ENCODE peak calls at places on chromosomes 12 and 14, in eight cellular contexts. H, V, Z, F, I, P, A and G are unnamed samples.

GRCh38 chr12:11717533-11717961 is 68.1 kb downstream of the ETV6 start:
- DNase-seq in A (no peak), P (no peak), I (no peak), Z (no peak), V (no peak), F (no peak), H (no peak), G (no peak)

GRCh38 chr14:56812364-56813103 is 2.3 kb upstream of the OTX2 start:
- DNase-seq in F (no peak), I (no peak), V (no peak), Z (no peak), H (no peak), A (no peak), P (no peak), G (no peak)

GRCh38 chr14:22536853-22537338 is 52.1 kb downstream of the DAD1 start:
- DNase-seq in H (no peak), I (peak; percentile 82), Z (peak; percentile 77), A (no peak), P (peak; percentile 71), V (peak; percentile 76), F (no peak), G (peak; percentile 91)

GRCh38 chr12:104056419-104056972 is 6.5 kb upstream of the GLT8D2 start:
- DNase-seq in Z (no peak), V (no peak), P (no peak), F (no peak), I (no peak), H (no peak), A (no peak), G (no peak)

GRCh38 chr12:15650399-15651128 is 138.6 kb downstream of the EPS8 start:
- DNase-seq in P (no peak), I (no peak), V (no peak), H (no peak), A (no peak), Z (no peak), F (no peak), G (no peak)

GRCh38 chr14:75139185-75139584 is 12.3 kb upstream of the NEK9 start:
- DNase-seq in H (no peak), Z (no peak), F (no peak), V (no peak), P (no peak), I (no peak), A (no peak), G (no peak)

GRCh38 chr12:34296143-34297041 is 274.1 kb downstream of the ALG10 start:
- DNase-seq in A (no peak), V (no peak), P (no peak), I (no peak), H (no peak), F (peak; percentile 7), Z (no peak), G (no peak)

GRCh38 chr12:79420146-79420618 is 270.6 kb downstream of the PAWR start:
- DNase-seq in H (no peak), Z (no peak), F (no peak), A (no peak), I (no peak), V (no peak), P (no peak), G (no peak)

GRCh38 chr14:86575141-86575540 is 1045.2 kb downstream of the FLRT2 start:
- DNase-seq in H (peak; percentile 13), I (no peak), V (no peak), P (no peak), F (no peak), Z (no peak), A (no peak), G (no peak)

GRCh38 chr14:68794130-68794855 is 1.4 kb upstream of the ZFP36L1 start:
- DNase-seq in Z (peak; percentile 68), H (peak; percentile 60), A (peak; percentile 79), V (peak; percentile 92), I (peak; percentile 86), F (peak; percentile 50), P (peak; percentile 72), G (no peak)

GRCh38 chr14:102969060-102969791 is 46.8 kb downstream of the AMN start:
- DNase-seq in Z (no peak), A (no peak), P (no peak), H (no peak), V (no peak), F (no peak), I (no peak), G (no peak)

GRCh38 chr12:94650143-94651056 is at the start of gene TMCC3:
- DNase-seq in P (no peak), F (peak; percentile 56), A (no peak), H (peak; percentile 87), Z (peak; percentile 78), I (peak; percentile 62), V (peak; percentile 44), G (no peak)

GRCh38 chr12:46246021-46246700 is 22.7 kb downstream of the SLC38A1 start:
- DNase-seq in H (no peak), I (no peak), V (no peak), P (no peak), F (no peak), Z (no peak), A (no peak), G (no peak)

GRCh38 chr14:22472935-22473854 is 115.8 kb downstream of the DAD1 start:
- DNase-seq in A (no peak), V (no peak), Z (peak; percentile 72), H (peak; percentile 30), F (no peak), I (peak; percentile 48), P (no peak), G (no peak)

GRCh38 chr12:80282761-80283160 is 161.3 kb upstream of the PTPRQ start:
- DNase-seq in Z (no peak), H (no peak), F (no peak), P (no peak), V (no peak), I (no peak), A (no peak), G (no peak)

GRCh38 chr12:102314821-102315220 is 117.2 kb upstream of the PMCH start:
- DNase-seq in H (no peak), V (no peak), P (no peak), I (no peak), Z (no peak), F (no peak), A (no peak), G (no peak)